ENCODE peak calls at places on chromosomes 11 and 22, in ten cellular contexts. R is EH; M is thyroid gland; V is DND-41; E is H1; K is GM23248; H is NCI-H510A; T is stimulated activated naive CD8-positive, alpha-beta T cell treated with anti-CD3 and anti-CD28 coated beads, Interleukin-15, Interleukin-2, amounts not matched to agents 100 U/mL and 50 U/mL, for 24 hours; L is pancreas; C is activated T-helper 1 cell treated with Interleukin-2 at 50 U/mL for 16 hours. D is an unnamed sample.

GRCh38 chr11:129853508-129854228 is 38.0 kb downstream of the TMEM45B start:
- DNase-seq in R (no peak), M (peak), V (peak), E (no peak), K (peak), H (peak), T (peak), L (peak), C (peak), D (no peak)

GRCh38 chr22:32904044-32904443 is 102.5 kb downstream of the TIMP3 start:
- DNase-seq in R (peak), M (peak), V (peak), E (no peak), K (peak), H (no peak), T (peak), L (peak), C (no peak), D (peak)

GRCh38 chr11:26623076-26623666 is 51.1 kb upstream of the MUC15 start:
- DNase-seq in R (peak), M (no peak), V (no peak), E (no peak), K (peak), H (no peak), T (no peak), L (no peak), C (no peak), D (no peak)

GRCh38 chr11:47393163-47394049 is 15.0 kb upstream of the SLC39A13 start:
- DNase-seq in R (peak), M (no peak), V (no peak), E (no peak), K (peak), H (no peak), T (no peak), L (no peak), C (no peak), D (no peak)

GRCh38 chr11:456533-456932 is 6.5 kb downstream of the PTDSS2 start:
- DNase-seq in R (no peak), M (no peak), V (no peak), E (no peak), K (no peak), H (no peak), T (peak), L (no peak), C (no peak), D (no peak)

GRCh38 chr11:30424336-30424735 is 101.4 kb downstream of the ARL14EP start:
- DNase-seq in R (no peak), M (peak), V (no peak), E (no peak), K (no peak), H (no peak), T (no peak), L (no peak), C (no peak), D (no peak)

GRCh38 chr22:49306632-49306975 is 521.1 kb downstream of the BRD1 start:
- DNase-seq in R (no peak), M (no peak), V (no peak), E (peak), K (no peak), H (no peak), T (no peak), L (peak), C (no peak), D (no peak)

GRCh38 chr11:10225553-10225952 is 68.5 kb downstream of the SBF2 start:
- DNase-seq in R (no peak), M (no peak), V (no peak), E (no peak), K (no peak), H (no peak), T (no peak), L (no peak), C (no peak), D (no peak)

GRCh38 chr11:75264356-75264755 is 23.8 kb downstream of the TPBGL start:
- DNase-seq in R (no peak), M (no peak), V (no peak), E (no peak), K (no peak), H (no peak), T (no peak), L (no peak), C (no peak), D (no peak)

GRCh38 chr11:74347381-74347780 is 35.9 kb upstream of the P4HA3 start:
- DNase-seq in R (peak), M (no peak), V (no peak), E (no peak), K (peak), H (no peak), T (no peak), L (no peak), C (no peak), D (no peak)

GRCh38 chr11:64107300-64107699 is 58.6 kb downstream of the MACROD1 start:
- DNase-seq in R (no peak), M (no peak), V (no peak), E (no peak), K (no peak), H (no peak), T (no peak), L (no peak), C (no peak), D (no peak)

GRCh38 chr22:45934659-45935341 is 42.2 kb downstream of the WNT7B start:
- DNase-seq in R (peak), M (peak), V (no peak), E (no peak), K (peak), H (no peak), T (no peak), L (peak), C (no peak), D (no peak)

GRCh38 chr22:48185071-48185470 is 1422.6 kb downstream of the TBC1D22A start:
- DNase-seq in R (no peak), M (no peak), V (no peak), E (no peak), K (no peak), H (no peak), T (no peak), L (no peak), C (no peak), D (no peak)

GRCh38 chr11:78127408-78127807 is 12.0 kb downstream of the ALG8 start:
- DNase-seq in R (peak), M (no peak), V (no peak), E (no peak), K (no peak), H (no peak), T (no peak), L (no peak), C (no peak), D (no peak)

GRCh38 chr11:42315846-42316245 is 856.4 kb upstream of the LRRC4C start:
- DNase-seq in R (peak), M (no peak), V (no peak), E (no peak), K (no peak), H (no peak), T (no peak), L (no peak), C (no peak), D (no peak)

GRCh38 chr11:8356731-8357504 is 93.2 kb upstream of the LMO1 start:
- DNase-seq in R (peak), M (peak), V (no peak), E (no peak), K (peak), H (no peak), T (no peak), L (no peak), C (no peak), D (peak)

GRCh38 chr11:6746086-6746618 is 25.6 kb downstream of the OR2AG2 start:
- DNase-seq in R (no peak), M (no peak), V (peak), E (no peak), K (no peak), H (no peak), T (peak), L (no peak), C (peak), D (no peak)

GRCh38 chr11:57222239-57222638 is 14.8 kb downstream of the APLNR start:
- DNase-seq in R (no peak), M (no peak), V (no peak), E (no peak), K (no peak), H (no peak), T (no peak), L (no peak), C (no peak), D (no peak)

GRCh38 chr11:94544582-94544831 is 786 bp downstream of the FUT4 start:
- DNase-seq in R (no peak), M (no peak), V (no peak), E (no peak), K (no peak), H (no peak), T (no peak), L (no peak), C (no peak), D (no peak)

GRCh38 chr11:42296910-42297309 is 837.5 kb upstream of the LRRC4C start:
- DNase-seq in R (no peak), M (no peak), V (no peak), E (no peak), K (no peak), H (no peak), T (no peak), L (no peak), C (no peak), D (no peak)

GRCh38 chr11:112613051-112613972 is 347.9 kb upstream of the NCAM1 start:
- DNase-seq in R (peak), M (no peak), V (no peak), E (no peak), K (peak), H (no peak), T (no peak), L (peak), C (no peak), D (no peak)

GRCh38 chr11:78161937-78162336 is 22.5 kb upstream of the ALG8 start:
- DNase-seq in R (peak), M (no peak), V (no peak), E (no peak), K (no peak), H (no peak), T (no peak), L (no peak), C (no peak), D (peak)

GRCh38 chr11:1834132-1834610 is 619 bp upstream of the SYT8 start:
- DNase-seq in R (no peak), M (no peak), V (no peak), E (no peak), K (no peak), H (no peak), T (no peak), L (peak), C (no peak), D (no peak)

GRCh38 chr11:61270354-61271070 is 24.6 kb downstream of the VWCE start:
- DNase-seq in R (peak), M (no peak), V (no peak), E (no peak), K (peak), H (no peak), T (no peak), L (no peak), C (no peak), D (no peak)

GRCh38 chr22:35966314-35967045 is 62.1 kb downstream of the RBFOX2 start:
- DNase-seq in R (peak), M (no peak), V (no peak), E (no peak), K (peak), H (no peak), T (no peak), L (no peak), C (no peak), D (no peak)

GRCh38 chr22:32407332-32407731 is 4.7 kb downstream of the RTCB start:
- DNase-seq in R (no peak), M (no peak), V (no peak), E (no peak), K (no peak), H (no peak), T (no peak), L (no peak), C (no peak), D (no peak)

GRCh38 chr11:75562048-75562835 is at the start of gene SERPINH1:
- DNase-seq in R (peak), M (peak), V (peak), E (peak), K (peak), H (peak), T (peak), L (peak), C (peak), D (no peak)

GRCh38 chr11:129917231-129917630 is 21.9 kb upstream of the NFRKB start:
- DNase-seq in R (no peak), M (no peak), V (no peak), E (no peak), K (peak), H (no peak), T (no peak), L (no peak), C (no peak), D (no peak)

GRCh38 chr11:12540075-12540685 is 134.0 kb upstream of the TEAD1 start:
- DNase-seq in R (peak), M (no peak), V (no peak), E (no peak), K (peak), H (no peak), T (no peak), L (no peak), C (no peak), D (no peak)